ENCODE peak calls at places on chromosomes 2 and 18, in five cellular contexts. One of them, this sample, is unnamed.

GRCh38 chr2:14735696-14736095 is 103.2 kb downstream of the LRATD1 start:
- DNase-seq in endothelial cell of umbilical vein: no peak
- DNase-seq in right lobe of liver: no peak
- DNase-seq in ovary: no peak
- DNase-seq in uterus: no peak
- DNase-seq in this sample: no peak

GRCh38 chr2:30373881-30374302 is 73.2 kb upstream of the LCLAT1 start:
- DNase-seq in endothelial cell of umbilical vein: no peak
- DNase-seq in uterus: no peak
- DNase-seq in right lobe of liver: no peak
- DNase-seq in ovary: no peak
- DNase-seq in this sample: no peak

GRCh38 chr2:157301323-157301722 is 24.3 kb downstream of the ERMN start:
- DNase-seq in ovary: no peak
- DNase-seq in uterus: no peak
- DNase-seq in right lobe of liver: no peak
- DNase-seq in endothelial cell of umbilical vein: no peak
- DNase-seq in this sample: no peak

GRCh38 chr2:12766421-12766879 is 49.7 kb downstream of the TRIB2 start:
- DNase-seq in endothelial cell of umbilical vein: no peak
- DNase-seq in ovary: no peak
- DNase-seq in right lobe of liver: no peak
- DNase-seq in uterus: no peak
- DNase-seq in this sample: no peak

GRCh38 chr18:70047931-70048603 is 100.4 kb upstream of the CD226 start:
- DNase-seq in right lobe of liver: no peak
- DNase-seq in uterus: no peak
- DNase-seq in ovary: no peak
- DNase-seq in endothelial cell of umbilical vein: peak
- DNase-seq in this sample: no peak

GRCh38 chr2:72574886-72575285 is 250.9 kb downstream of the EXOC6B start:
- DNase-seq in ovary: no peak
- DNase-seq in uterus: no peak
- DNase-seq in right lobe of liver: no peak
- DNase-seq in endothelial cell of umbilical vein: no peak
- DNase-seq in this sample: no peak

GRCh38 chr18:41949206-41949920 is 5.7 kb upstream of the PIK3C3 start:
- DNase-seq in uterus: no peak
- DNase-seq in right lobe of liver: no peak
- DNase-seq in endothelial cell of umbilical vein: no peak
- DNase-seq in ovary: no peak
- DNase-seq in this sample: no peak

GRCh38 chr18:63213331-63213900 is 106.2 kb downstream of the BCL2 start:
- DNase-seq in uterus: no peak
- DNase-seq in endothelial cell of umbilical vein: no peak
- DNase-seq in right lobe of liver: no peak
- DNase-seq in ovary: no peak
- DNase-seq in this sample: no peak

GRCh38 chr2:10400568-10400977 is 47.6 kb downstream of the ODC1 start:
- DNase-seq in ovary: no peak
- DNase-seq in right lobe of liver: no peak
- DNase-seq in uterus: no peak
- DNase-seq in endothelial cell of umbilical vein: no peak
- DNase-seq in this sample: no peak

GRCh38 chr2:136118819-136119716 is 1.1 kb upstream of the CXCR4 start:
- DNase-seq in endothelial cell of umbilical vein: no peak
- DNase-seq in ovary: no peak
- DNase-seq in uterus: no peak
- DNase-seq in right lobe of liver: peak
- DNase-seq in this sample: peak

DNA sequence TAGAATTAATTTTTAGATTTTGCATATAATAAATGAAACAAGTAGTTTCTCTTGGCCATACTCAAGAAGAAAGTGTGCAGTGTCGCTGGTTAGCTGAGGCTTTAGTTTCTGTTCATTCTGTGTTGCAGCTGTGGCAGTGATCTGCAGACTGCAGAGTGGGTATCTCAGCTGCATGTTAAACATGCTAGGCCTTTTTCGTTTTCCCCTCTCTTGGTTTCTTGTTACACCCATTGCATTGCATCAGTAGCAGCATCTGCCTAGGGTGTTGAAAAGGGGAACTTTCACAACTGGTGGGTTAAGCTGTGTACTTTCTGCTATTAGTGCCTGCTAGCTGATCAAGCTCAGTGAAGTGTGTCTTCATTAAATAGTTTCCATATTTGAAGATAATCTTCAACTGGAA is 51.3 kb downstream of the ACSL3 start:
- DNase-seq in right lobe of liver: no peak
- DNase-seq in uterus: no peak
- DNase-seq in endothelial cell of umbilical vein: no peak
- DNase-seq in ovary: no peak
- DNase-seq in this sample: no peak
- TF ChIP-seq POLR2A in right lobe of liver: no peak
- TF ChIP-seq POLR2A in uterus: no peak
- TF ChIP-seq POLR2A in endothelial cell of umbilical vein: no peak
- TF ChIP-seq POLR2A in ovary: no peak
- TF ChIP-seq POLR2A in this sample: no peak

DNA sequence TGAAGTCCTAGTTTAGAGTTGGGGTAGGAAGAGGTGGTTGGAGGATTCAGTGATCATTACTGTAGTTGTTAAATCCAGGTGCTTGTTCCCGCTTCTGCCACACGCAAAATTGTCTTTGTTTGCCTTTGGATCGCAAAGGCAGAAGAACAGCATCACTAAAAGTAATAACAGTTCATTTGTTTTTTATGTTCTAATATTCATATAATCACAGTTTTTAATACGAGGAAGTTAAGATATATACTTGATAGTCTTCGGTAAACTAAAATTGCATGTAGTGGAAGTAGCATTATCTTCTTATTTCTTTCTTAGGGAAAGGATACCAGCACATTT is 365 bp downstream of the NDUFB3 start:
- DNase-seq in endothelial cell of umbilical vein: no peak
- DNase-seq in ovary: no peak
- DNase-seq in uterus: no peak
- DNase-seq in right lobe of liver: no peak
- DNase-seq in this sample: no peak
- TF ChIP-seq POLR2A in endothelial cell of umbilical vein: no peak
- TF ChIP-seq POLR2A in ovary: no peak
- TF ChIP-seq POLR2A in uterus: no peak
- TF ChIP-seq POLR2A in right lobe of liver: no peak
- TF ChIP-seq POLR2A in this sample: no peak

DNA sequence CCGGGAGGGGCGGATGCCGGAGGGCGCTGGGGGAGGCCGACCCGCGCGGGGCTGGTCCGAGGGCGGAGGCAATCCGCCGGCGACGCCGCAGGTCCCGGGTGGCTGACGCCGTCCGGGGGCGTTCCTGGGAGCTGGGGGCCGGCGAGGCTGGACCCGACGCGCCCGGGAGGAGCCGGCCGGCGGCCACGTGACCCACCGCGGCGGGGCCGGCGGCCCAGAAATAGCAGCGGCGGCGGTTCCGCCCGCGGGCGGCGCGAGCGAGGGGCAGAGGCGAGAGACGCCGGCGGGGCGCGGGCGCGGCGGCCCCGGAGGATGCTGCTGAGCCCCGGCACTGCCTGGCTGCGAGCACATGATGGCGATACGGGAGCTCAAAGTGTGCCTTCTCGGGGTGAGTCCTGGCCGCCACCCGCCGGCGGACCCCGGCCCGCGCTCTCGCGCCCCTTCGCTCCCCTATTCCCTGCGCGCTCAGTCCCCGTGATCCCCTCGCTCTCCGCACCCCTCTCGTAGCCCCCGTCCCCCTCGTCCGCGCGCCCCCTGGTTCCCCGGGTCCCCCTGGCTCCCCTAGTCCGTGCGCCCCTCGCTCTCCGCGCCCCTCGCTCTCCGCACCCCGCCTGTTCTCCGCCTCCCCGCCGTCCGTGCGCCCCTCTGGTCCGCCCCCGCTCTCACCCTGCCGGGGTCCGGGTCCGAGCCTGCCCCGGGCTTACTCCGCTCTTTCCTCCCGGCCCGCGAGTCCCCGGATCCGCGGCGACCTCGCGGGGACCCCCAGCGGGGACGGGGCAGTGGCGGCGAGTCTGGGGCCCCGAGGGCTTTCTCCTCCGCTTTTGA is at the start of gene RAB31:
- DNase-seq in endothelial cell of umbilical vein: peak
- DNase-seq in right lobe of liver: peak
- DNase-seq in ovary: peak
- DNase-seq in uterus: peak
- DNase-seq in this sample: peak
- TF ChIP-seq POLR2A in endothelial cell of umbilical vein: peak
- TF ChIP-seq POLR2A in right lobe of liver: peak
- TF ChIP-seq POLR2A in ovary: peak
- TF ChIP-seq POLR2A in uterus: peak
- TF ChIP-seq POLR2A in this sample: peak

GRCh38 chr2:151264157-151264835 is 2.6 kb upstream of the RBM43 start:
- DNase-seq in right lobe of liver: peak
- DNase-seq in endothelial cell of umbilical vein: no peak
- DNase-seq in uterus: no peak
- DNase-seq in ovary: no peak
- DNase-seq in this sample: peak

GRCh38 chr2:151260492-151261239 is 997 bp downstream of the RBM43 start:
- DNase-seq in uterus: no peak
- DNase-seq in endothelial cell of umbilical vein: peak
- DNase-seq in right lobe of liver: no peak
- DNase-seq in ovary: no peak
- DNase-seq in this sample: no peak

GRCh38 chr2:151261977-151262291 is 271 bp upstream of the RBM43 start:
- DNase-seq in endothelial cell of umbilical vein: no peak
- DNase-seq in uterus: no peak
- DNase-seq in right lobe of liver: no peak
- DNase-seq in ovary: no peak
- DNase-seq in this sample: no peak

GRCh38 chr2:151262629-151263028 is 966 bp upstream of the RBM43 start:
- DNase-seq in endothelial cell of umbilical vein: no peak
- DNase-seq in ovary: no peak
- DNase-seq in right lobe of liver: peak
- DNase-seq in uterus: no peak
- DNase-seq in this sample: peak

GRCh38 chr2:151261240-151261976 is at the start of gene RBM43:
- DNase-seq in right lobe of liver: peak
- DNase-seq in endothelial cell of umbilical vein: peak
- DNase-seq in ovary: peak
- DNase-seq in uterus: peak
- DNase-seq in this sample: peak
- TF ChIP-seq POLR2A in right lobe of liver: peak
- TF ChIP-seq POLR2A in endothelial cell of umbilical vein: peak
- TF ChIP-seq POLR2A in ovary: peak
- TF ChIP-seq POLR2A in uterus: no peak
- TF ChIP-seq POLR2A in this sample: peak

DNA sequence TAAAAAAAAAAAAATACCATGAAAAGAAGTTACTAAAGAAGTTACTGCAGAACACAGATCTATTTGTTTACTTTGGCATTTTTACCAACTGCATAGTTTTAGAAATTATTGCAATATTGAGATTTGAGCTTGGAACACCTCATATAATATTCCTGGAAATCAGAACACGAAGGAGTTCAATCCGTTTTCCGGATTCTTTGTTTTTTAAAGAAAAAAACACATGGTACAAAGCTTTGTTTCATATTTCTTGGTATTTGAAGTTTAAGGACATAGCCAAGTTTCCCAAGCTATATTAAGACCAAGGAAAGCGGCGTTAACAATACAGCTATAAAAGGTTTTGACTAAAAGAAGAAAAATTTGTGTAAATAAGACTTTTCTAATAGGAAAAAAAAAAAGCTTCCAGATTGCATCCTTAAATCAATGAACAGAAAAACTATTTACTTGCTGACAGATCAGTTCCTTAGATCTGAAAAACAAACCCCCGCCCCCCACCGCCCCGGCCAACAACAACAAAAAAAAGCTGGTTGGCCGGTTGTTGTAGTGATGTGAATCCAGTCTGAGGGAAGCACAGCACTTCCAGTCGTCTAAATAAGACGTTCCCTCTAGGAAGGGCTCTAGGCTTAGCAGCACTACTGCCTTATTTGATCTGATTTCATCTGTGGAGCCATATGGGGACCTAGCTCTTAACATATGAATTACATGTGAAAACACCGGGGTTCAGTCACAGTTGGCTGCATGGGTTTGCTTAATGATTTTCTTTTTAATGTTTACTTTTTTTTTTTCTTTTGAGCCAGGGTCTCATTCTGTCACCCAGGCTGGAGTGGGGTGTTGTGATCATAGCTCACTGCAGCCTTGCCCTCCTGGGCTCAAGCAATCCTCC is 2.5 kb upstream of the RHOB start:
- DNase-seq in uterus: no peak
- DNase-seq in ovary: no peak
- DNase-seq in endothelial cell of umbilical vein: peak
- DNase-seq in right lobe of liver: peak
- DNase-seq in this sample: peak
- TF ChIP-seq POLR2A in uterus: peak
- TF ChIP-seq POLR2A in ovary: peak
- TF ChIP-seq POLR2A in endothelial cell of umbilical vein: no peak
- TF ChIP-seq POLR2A in right lobe of liver: no peak
- TF ChIP-seq POLR2A in this sample: no peak

GRCh38 chr2:218831378-218831990 is at the start of gene PRKAG3:
- DNase-seq in uterus: no peak
- DNase-seq in endothelial cell of umbilical vein: no peak
- DNase-seq in right lobe of liver: no peak
- DNase-seq in ovary: no peak
- DNase-seq in this sample: no peak
- TF ChIP-seq POLR2A in uterus: no peak
- TF ChIP-seq POLR2A in endothelial cell of umbilical vein: no peak
- TF ChIP-seq POLR2A in right lobe of liver: no peak
- TF ChIP-seq POLR2A in ovary: no peak
- TF ChIP-seq POLR2A in this sample: no peak

This sample was measured in thyroid gland.